ENCODE peak calls at places on chromosomes 4 and X, in seven cellular contexts. C is IMR-90, X is breast epithelium, E is testis, Z is body of pancreas, U is transverse colon, S is HCT116. L is an unnamed sample.

GRCh38 chr4:16206848-16207247 is 19.4 kb downstream of the TAPT1 start:
- DNase-seq in X (no peak), S (no peak), U (no peak), C (no peak), E (no peak), Z (no peak), L (no peak)

GRCh38 chr4:38802561-38803355 is 1.8 kb downstream of the TLR1 start:
- DNase-seq in C (no peak), U (no peak), X (no peak), E (no peak), S (no peak), Z (no peak), L (peak)

GRCh38 chrX:39767446-39767845 is 330.3 kb downstream of the BCOR start:
- DNase-seq in S (no peak), Z (no peak), U (no peak), E (no peak), X (no peak), C (peak), L (no peak)

GRCh38 chr4:133150643-133151300 is 1.7 kb downstream of the PCDH10 start:
- DNase-seq in E (no peak), C (no peak), Z (peak), S (no peak), X (no peak), U (no peak), L (peak)

GRCh38 chrX:101357166-101357795 is 8.7 kb upstream of the TIMM8A start:
- DNase-seq in U (no peak), Z (peak), X (no peak), C (peak), S (peak), E (no peak), L (peak)

GRCh38 chr4:24930136-24930535 is 17.3 kb upstream of the CCDC149 start:
- DNase-seq in X (no peak), E (no peak), C (no peak), Z (no peak), U (no peak), S (no peak), L (no peak)

GRCh38 chr4:144754562-144755410 is 108.8 kb downstream of the HHIP start:
- DNase-seq in S (peak), Z (peak), E (no peak), C (peak), X (no peak), U (no peak), L (no peak)

GRCh38 chrX:9899640-9900075 is 67.5 kb upstream of the CLDN34 start:
- DNase-seq in E (peak), Z (no peak), C (peak), S (no peak), U (no peak), X (no peak), L (no peak)

GRCh38 chr4:6095023-6095817 is 77.0 kb upstream of the C4orf50 start:
- DNase-seq in X (no peak), E (no peak), U (no peak), C (peak), S (no peak), Z (no peak), L (no peak)

GRCh38 chr4:138952405-138952804 is 63.2 kb upstream of the NOCT start:
- DNase-seq in C (peak), X (peak), S (no peak), E (no peak), Z (no peak), U (no peak), L (no peak)

GRCh38 chr4:3196670-3197359 is 52.1 kb upstream of the MSANTD1 start:
- DNase-seq in Z (peak), E (no peak), C (no peak), S (no peak), U (no peak), X (no peak), L (no peak)

GRCh38 chr4:8044699-8045098 is 105.0 kb upstream of the AFAP1 start:
- DNase-seq in S (no peak), U (peak), X (no peak), Z (peak), C (no peak), E (no peak), L (no peak)

GRCh38 chr4:153520871-153521329 is 54.7 kb downstream of the TMEM131L start:
- DNase-seq in C (no peak), X (no peak), Z (peak), U (no peak), E (no peak), S (no peak), L (no peak)

GRCh38 chrX:45070116-45071007 is 130.3 kb downstream of the DIPK2B start:
- DNase-seq in E (no peak), S (peak), X (no peak), Z (no peak), C (peak), U (no peak), L (peak)

GRCh38 chr4:141255016-141255415 is 34.3 kb downstream of the ZNF330 start:
- DNase-seq in S (no peak), E (no peak), Z (no peak), X (no peak), U (no peak), C (peak), L (no peak)

GRCh38 chrX:42450228-42450627 is 327.7 kb downstream of the PPP1R2C start:
- DNase-seq in S (no peak), X (no peak), C (no peak), U (no peak), Z (no peak), E (no peak), L (no peak)

GRCh38 chrX:13165266-13165665 is 120.8 kb upstream of the FAM9C start:
- DNase-seq in U (no peak), Z (no peak), X (no peak), E (no peak), S (no peak), C (no peak), L (no peak)

GRCh38 chr4:183171484-183172267 is 72.6 kb downstream of the WWC2 start:
- DNase-seq in X (no peak), C (peak), E (no peak), Z (no peak), U (no peak), S (no peak), L (no peak)

GRCh38 chr4:184854673-184855072 is 28.9 kb upstream of the ACSL1 start:
- DNase-seq in S (no peak), Z (no peak), E (no peak), C (no peak), X (no peak), U (peak), L (no peak)

GRCh38 chr4:120703908-120704307 is 218.6 kb downstream of the PRDM5 start:
- DNase-seq in Z (no peak), C (no peak), X (no peak), E (no peak), S (no peak), U (no peak), L (no peak)

GRCh38 chrX:23048806-23049573 is 49.2 kb downstream of the DDX53 start:
- DNase-seq in E (no peak), C (no peak), X (no peak), Z (no peak), S (no peak), U (no peak), L (no peak)

GRCh38 chr4:38752393-38752961 is 30.3 kb downstream of the TLR10 start:
- DNase-seq in X (no peak), C (peak), E (no peak), U (no peak), Z (no peak), S (no peak), L (no peak)

GRCh38 chrX:31036895-31037294 is 34.9 kb downstream of the FTHL17 start:
- DNase-seq in X (no peak), E (peak), S (peak), U (peak), Z (peak), C (peak), L (peak)

GRCh38 chrX:118536687-118537461 is 41.3 kb downstream of the DOCK11 start:
- DNase-seq in C (peak), U (no peak), X (no peak), Z (no peak), E (no peak), S (no peak), L (peak)

GRCh38 chrX:11591712-11592351 is 73.9 kb downstream of the ARHGAP6 start:
- DNase-seq in S (no peak), U (no peak), E (no peak), X (no peak), Z (no peak), C (no peak), L (no peak)

GRCh38 chrX:140391313-140391712 is 113.6 kb downstream of the SOX3 start:
- DNase-seq in C (no peak), U (no peak), X (peak), E (no peak), S (no peak), Z (no peak), L (no peak)

GRCh38 chrX:118807151-118808017 is 16.2 kb upstream of the ZCCHC12 start:
- DNase-seq in X (no peak), E (peak), C (peak), U (peak), S (peak), Z (peak), L (peak)

GRCh38 chr4:74487771-74488170 is 42.8 kb downstream of the AREG start:
- DNase-seq in C (no peak), X (no peak), Z (no peak), E (no peak), S (no peak), U (no peak), L (no peak)

GRCh38 chr4:113452868-113453620 is 308.5 kb downstream of the CAMK2D start:
- DNase-seq in Z (no peak), E (no peak), U (no peak), S (no peak), C (peak), X (no peak), L (no peak)

GRCh38 chr4:81473086-81473396 is 1.3 kb upstream of the RASGEF1B start:
- DNase-seq in X (no peak), Z (no peak), U (no peak), S (no peak), C (no peak), E (no peak), L (no peak)

GRCh38 chr4:81470456-81471327 is 1.0 kb downstream of the RASGEF1B start:
- DNase-seq in S (no peak), U (peak), X (peak), Z (peak), C (no peak), E (peak), L (peak)

GRCh38 chr4:81472249-81473085 is 760 bp upstream of the RASGEF1B start:
- DNase-seq in S (no peak), E (peak), U (peak), C (no peak), Z (peak), X (peak), L (peak)

GRCh38 chr4:81469774-81470455 is 1.8 kb downstream of the RASGEF1B start:
- DNase-seq in X (no peak), Z (no peak), C (no peak), E (no peak), S (no peak), U (no peak), L (peak)

GRCh38 chr4:81471361-81472248 is at the start of gene RASGEF1B:
- DNase-seq in Z (peak), S (no peak), X (peak), E (peak), C (peak), U (peak), L (peak)
- TF ChIP-seq POLR2A in Z (peak), S (no peak), X (peak), E (no peak), C (no peak), U (peak), L (peak)

GRCh38 chr4:10457255-10457801 is at the start of gene ZNF518B:
- DNase-seq in S (peak), X (peak), C (peak), Z (peak), U (peak), E (peak), L (peak)
- TF ChIP-seq POLR2A in S (peak), X (no peak), C (no peak), Z (no peak), U (no peak), E (no peak), L (peak)

DNA sequence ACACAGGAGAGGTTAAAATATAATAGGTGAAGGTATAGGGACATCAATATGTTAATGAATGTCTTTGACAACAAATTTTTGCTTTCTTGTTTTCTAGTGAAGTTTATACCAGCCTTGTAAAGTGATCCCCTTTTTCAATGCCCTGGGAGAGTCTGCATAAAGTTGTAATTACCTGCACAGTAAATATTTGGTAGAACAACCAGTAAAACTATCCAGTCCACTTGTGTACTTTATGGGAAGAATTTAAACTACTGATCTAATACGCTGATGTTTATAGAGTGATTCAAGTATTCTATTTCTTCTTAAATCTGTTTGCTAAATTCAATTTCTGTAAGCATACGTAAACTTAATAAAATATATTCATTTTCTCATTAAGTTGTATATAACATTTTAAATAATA is 103.3 kb downstream of the GPM6A start:
- DNase-seq in E (no peak), S (no peak), U (no peak), Z (no peak), X (no peak), C (no peak), L (no peak)
- TF ChIP-seq POLR2A in E (no peak), S (no peak), U (no peak), Z (no peak), X (no peak), C (no peak), L (no peak)

GRCh38 chr4:140153744-140154571 is at the start of gene MAML3:
- DNase-seq in X (peak), S (peak), E (peak), C (peak), Z (peak), U (peak), L (peak)

GRCh38 chr4:140151700-140152014 is 2.3 kb downstream of the MAML3 start:
- DNase-seq in E (peak), C (peak), S (peak), X (peak), Z (peak), U (peak), L (peak)

GRCh38 chr4:140153419-140153743 is 603 bp downstream of the MAML3 start:
- DNase-seq in X (no peak), C (no peak), E (no peak), U (no peak), S (no peak), Z (no peak), L (no peak)

GRCh38 chr4:140152015-140152703 is 1.8 kb downstream of the MAML3 start:
- DNase-seq in S (peak), X (no peak), U (peak), Z (peak), C (no peak), E (peak), L (peak)

GRCh38 chr4:140152760-140153418 is 1.1 kb downstream of the MAML3 start:
- DNase-seq in Z (peak), X (peak), C (peak), E (peak), S (no peak), U (peak), L (peak)
- TF ChIP-seq POLR2A in Z (peak), X (no peak), C (peak), E (no peak), S (no peak), U (peak), L (no peak)

DNA sequence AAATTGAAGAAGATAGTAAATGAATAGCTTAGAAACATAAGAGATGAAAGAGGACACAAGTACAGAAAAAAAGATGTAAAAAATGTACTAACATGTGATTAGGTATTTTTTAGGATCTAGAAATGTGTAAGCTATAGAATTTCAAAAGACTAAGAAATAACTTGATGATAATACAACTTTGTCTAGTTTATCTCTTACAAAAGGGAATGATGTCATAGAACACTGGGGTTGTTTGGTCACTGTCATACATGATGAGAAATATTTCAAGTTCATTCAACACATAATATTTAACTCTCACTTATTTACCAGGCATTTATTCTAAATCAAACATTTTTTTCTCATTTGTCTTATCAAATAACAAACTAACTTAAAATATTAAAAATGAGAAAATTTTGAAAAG is 18.5 kb downstream of the STBD1 start:
- DNase-seq in U (no peak), E (no peak), C (no peak), Z (no peak), S (no peak), X (no peak), L (no peak)
- TF ChIP-seq POLR2A in U (no peak), E (no peak), C (no peak), Z (no peak), S (no peak), X (no peak), L (no peak)

GRCh38 chr4:152348670-152349069 is 187.2 kb downstream of the FBXW7 start:
- DNase-seq in E (no peak), U (no peak), S (no peak), Z (no peak), C (no peak), X (no peak), L (no peak)

GRCh38 chr4:152352215-152352614 is 183.7 kb downstream of the FBXW7 start:
- DNase-seq in Z (no peak), C (no peak), X (no peak), E (no peak), S (no peak), U (no peak), L (no peak)

GRCh38 chr4:152351080-152351479 is 184.8 kb downstream of the FBXW7 start:
- DNase-seq in Z (no peak), C (no peak), S (no peak), U (no peak), X (no peak), E (no peak), L (no peak)

GRCh38 chr4:152356428-152357034 is 179.4 kb downstream of the FBXW7 start:
- DNase-seq in U (no peak), S (no peak), Z (no peak), X (no peak), C (peak), E (no peak), L (no peak)

GRCh38 chr4:152352645-152353116 is 183.2 kb downstream of the FBXW7 start:
- DNase-seq in C (peak), S (peak), E (peak), U (peak), Z (peak), X (peak), L (no peak)
- TF ChIP-seq POLR2A in C (peak), S (no peak), E (no peak), U (peak), Z (no peak), X (peak), L (no peak)

L was measured in erythroblast.